ENCODE peak calls at places on chromosomes 16 and 17, in eight cellular contexts. One of them, this sample, is unnamed.

GRCh38 chr16:81900456-81900855 is 110.8 kb downstream of the SDR42E1 start:
- DNase-seq in fibroblast of lung: no peak
- DNase-seq in iPS DF 6.9: no peak
- DNase-seq in lung: no peak
- DNase-seq in cardiac muscle cell: no peak
- DNase-seq in ascending aorta: no peak
- DNase-seq in H9: no peak
- DNase-seq in CD4-positive, alpha-beta T cell: no peak
- DNase-seq in this sample: no peak

GRCh38 chr17:61799812-61800484 is 63.4 kb downstream of the BRIP1 start:
- DNase-seq in fibroblast of lung: no peak
- DNase-seq in iPS DF 6.9: no peak
- DNase-seq in lung: no peak
- DNase-seq in cardiac muscle cell: no peak
- DNase-seq in ascending aorta: no peak
- DNase-seq in H9: no peak
- DNase-seq in CD4-positive, alpha-beta T cell: no peak
- DNase-seq in this sample: no peak

GRCh38 chr16:21704733-21705132 is 41.0 kb downstream of the OTOA start:
- DNase-seq in fibroblast of lung: no peak
- DNase-seq in iPS DF 6.9: no peak
- DNase-seq in lung: no peak
- DNase-seq in cardiac muscle cell: no peak
- DNase-seq in ascending aorta: no peak
- DNase-seq in H9: no peak
- DNase-seq in CD4-positive, alpha-beta T cell: no peak
- DNase-seq in this sample: no peak

GRCh38 chr16:2532494-2533141 is 1.4 kb upstream of the CEMP1 start:
- DNase-seq in fibroblast of lung: peak; percentile 39
- DNase-seq in iPS DF 6.9: no peak
- DNase-seq in lung: peak; percentile 83
- DNase-seq in cardiac muscle cell: peak; percentile 64
- DNase-seq in ascending aorta: peak; percentile 85
- DNase-seq in H9: peak; percentile 88
- DNase-seq in CD4-positive, alpha-beta T cell: no peak
- DNase-seq in this sample: peak; percentile 87

GRCh38 chr16:15404792-15405191 is 9.2 kb downstream of the MPV17L start:
- DNase-seq in fibroblast of lung: no peak
- DNase-seq in iPS DF 6.9: no peak
- DNase-seq in lung: no peak
- DNase-seq in cardiac muscle cell: no peak
- DNase-seq in ascending aorta: peak; percentile 66
- DNase-seq in H9: no peak
- DNase-seq in CD4-positive, alpha-beta T cell: no peak
- DNase-seq in this sample: peak; percentile 65

GRCh38 chr16:67278773-67279295 is 498 bp upstream of the PLEKHG4 start:
- DNase-seq in fibroblast of lung: no peak
- DNase-seq in iPS DF 6.9: no peak
- DNase-seq in lung: no peak
- DNase-seq in cardiac muscle cell: no peak
- DNase-seq in ascending aorta: no peak
- DNase-seq in H9: peak; percentile 53
- DNase-seq in CD4-positive, alpha-beta T cell: peak; percentile 26
- DNase-seq in this sample: no peak

GRCh38 chr16:2511128-2511785 is 2.5 kb upstream of the ATP6V0C start:
- DNase-seq in fibroblast of lung: peak; percentile 61
- DNase-seq in iPS DF 6.9: no peak
- DNase-seq in lung: peak; percentile 51
- DNase-seq in cardiac muscle cell: no peak
- DNase-seq in ascending aorta: peak; percentile 86
- DNase-seq in H9: peak; percentile 57
- DNase-seq in CD4-positive, alpha-beta T cell: no peak
- DNase-seq in this sample: peak; percentile 80

GRCh38 chr17:48678141-48678971 is 44.0 kb downstream of the PRAC1 start:
- DNase-seq in fibroblast of lung: peak; percentile 16
- DNase-seq in iPS DF 6.9: peak; percentile 54
- DNase-seq in lung: peak; percentile 49
- DNase-seq in cardiac muscle cell: peak; percentile 80
- DNase-seq in ascending aorta: peak; percentile 74
- DNase-seq in H9: peak; percentile 95
- DNase-seq in CD4-positive, alpha-beta T cell: peak; percentile 57
- DNase-seq in this sample: peak; percentile 29

GRCh38 chr17:58611331-58611730 is 80.5 kb downstream of the TEX14 start:
- DNase-seq in fibroblast of lung: peak; percentile 38
- DNase-seq in iPS DF 6.9: no peak
- DNase-seq in lung: no peak
- DNase-seq in cardiac muscle cell: no peak
- DNase-seq in ascending aorta: no peak
- DNase-seq in H9: no peak
- DNase-seq in CD4-positive, alpha-beta T cell: no peak
- DNase-seq in this sample: no peak

GRCh38 chr17:38724337-38724988 is 5.7 kb upstream of the CISD3 start:
- DNase-seq in fibroblast of lung: no peak
- DNase-seq in iPS DF 6.9: no peak
- DNase-seq in lung: no peak
- DNase-seq in cardiac muscle cell: no peak
- DNase-seq in ascending aorta: no peak
- DNase-seq in H9: no peak
- DNase-seq in CD4-positive, alpha-beta T cell: no peak
- DNase-seq in this sample: no peak

GRCh38 chr17:35337364-35337763 is 36.1 kb downstream of the SLFN11 start:
- DNase-seq in fibroblast of lung: no peak
- DNase-seq in iPS DF 6.9: no peak
- DNase-seq in lung: no peak
- DNase-seq in cardiac muscle cell: no peak
- DNase-seq in ascending aorta: no peak
- DNase-seq in H9: no peak
- DNase-seq in CD4-positive, alpha-beta T cell: no peak
- DNase-seq in this sample: no peak

GRCh38 chr16:89506791-89507191 is 1.4 kb upstream of the SPG7 start:
- DNase-seq in fibroblast of lung: peak; percentile 6
- DNase-seq in iPS DF 6.9: no peak
- DNase-seq in lung: no peak
- DNase-seq in cardiac muscle cell: no peak
- DNase-seq in ascending aorta: no peak
- DNase-seq in H9: no peak
- DNase-seq in CD4-positive, alpha-beta T cell: no peak
- DNase-seq in this sample: no peak

GRCh38 chr17:34673995-34674900 is 94.9 kb downstream of the TMEM132E start:
- DNase-seq in fibroblast of lung: no peak
- DNase-seq in iPS DF 6.9: no peak
- DNase-seq in lung: no peak
- DNase-seq in cardiac muscle cell: no peak
- DNase-seq in ascending aorta: no peak
- DNase-seq in H9: no peak
- DNase-seq in CD4-positive, alpha-beta T cell: no peak
- DNase-seq in this sample: no peak

GRCh38 chr16:47045459-47045858 is 72.0 kb upstream of the DNAJA2 start:
- DNase-seq in fibroblast of lung: peak; percentile 9
- DNase-seq in iPS DF 6.9: no peak
- DNase-seq in lung: no peak
- DNase-seq in cardiac muscle cell: no peak
- DNase-seq in ascending aorta: no peak
- DNase-seq in H9: no peak
- DNase-seq in CD4-positive, alpha-beta T cell: no peak
- DNase-seq in this sample: no peak

GRCh38 chr17:80487511-80487910 is 11.1 kb upstream of the NPTX1 start:
- DNase-seq in fibroblast of lung: no peak
- DNase-seq in iPS DF 6.9: no peak
- DNase-seq in lung: no peak
- DNase-seq in cardiac muscle cell: no peak
- DNase-seq in ascending aorta: no peak
- DNase-seq in H9: no peak
- DNase-seq in CD4-positive, alpha-beta T cell: no peak
- DNase-seq in this sample: no peak

GRCh38 chr17:80491478-80492342 is 15.3 kb upstream of the NPTX1 start:
- DNase-seq in fibroblast of lung: no peak
- DNase-seq in iPS DF 6.9: no peak
- DNase-seq in lung: no peak
- DNase-seq in cardiac muscle cell: no peak
- DNase-seq in ascending aorta: no peak
- DNase-seq in H9: peak; percentile 77
- DNase-seq in CD4-positive, alpha-beta T cell: no peak
- DNase-seq in this sample: no peak

GRCh38 chr17:80497726-80498241 is 21.4 kb upstream of the NPTX1 start:
- DNase-seq in fibroblast of lung: no peak
- DNase-seq in iPS DF 6.9: no peak
- DNase-seq in lung: no peak
- DNase-seq in cardiac muscle cell: no peak
- DNase-seq in ascending aorta: no peak
- DNase-seq in H9: no peak
- DNase-seq in CD4-positive, alpha-beta T cell: no peak
- DNase-seq in this sample: no peak

GRCh38 chr17:80494547-80494946 is 18.1 kb upstream of the NPTX1 start:
- DNase-seq in fibroblast of lung: no peak
- DNase-seq in iPS DF 6.9: no peak
- DNase-seq in lung: no peak
- DNase-seq in cardiac muscle cell: no peak
- DNase-seq in ascending aorta: no peak
- DNase-seq in H9: no peak
- DNase-seq in CD4-positive, alpha-beta T cell: no peak
- DNase-seq in this sample: no peak

GRCh38 chr17:80492343-80493136 is 16.1 kb upstream of the NPTX1 start:
- DNase-seq in fibroblast of lung: no peak
- DNase-seq in iPS DF 6.9: no peak
- DNase-seq in lung: no peak
- DNase-seq in cardiac muscle cell: no peak
- DNase-seq in ascending aorta: no peak
- DNase-seq in H9: peak; percentile 64
- DNase-seq in CD4-positive, alpha-beta T cell: no peak
- DNase-seq in this sample: no peak
- H3K27me3 ChIP-seq in fibroblast of lung: peaks cover 10% of the 10 kb centered on the region
- H3K27me3 ChIP-seq in iPS DF 6.9: no peaks in the 10 kb centered on the region
- H3K27me3 ChIP-seq in lung: no peaks in the 10 kb centered on the region
- H3K27me3 ChIP-seq in cardiac muscle cell: peaks cover 67% of the 10 kb centered on the region
- H3K27me3 ChIP-seq in ascending aorta: no peaks in the 10 kb centered on the region
- H3K27me3 ChIP-seq in H9: no peaks in the 10 kb centered on the region
- H3K27me3 ChIP-seq in CD4-positive, alpha-beta T cell: peaks cover 7% of the 10 kb centered on the region
- H3K27me3 ChIP-seq in this sample: peaks cover 64% of the 10 kb centered on the region

DNA sequence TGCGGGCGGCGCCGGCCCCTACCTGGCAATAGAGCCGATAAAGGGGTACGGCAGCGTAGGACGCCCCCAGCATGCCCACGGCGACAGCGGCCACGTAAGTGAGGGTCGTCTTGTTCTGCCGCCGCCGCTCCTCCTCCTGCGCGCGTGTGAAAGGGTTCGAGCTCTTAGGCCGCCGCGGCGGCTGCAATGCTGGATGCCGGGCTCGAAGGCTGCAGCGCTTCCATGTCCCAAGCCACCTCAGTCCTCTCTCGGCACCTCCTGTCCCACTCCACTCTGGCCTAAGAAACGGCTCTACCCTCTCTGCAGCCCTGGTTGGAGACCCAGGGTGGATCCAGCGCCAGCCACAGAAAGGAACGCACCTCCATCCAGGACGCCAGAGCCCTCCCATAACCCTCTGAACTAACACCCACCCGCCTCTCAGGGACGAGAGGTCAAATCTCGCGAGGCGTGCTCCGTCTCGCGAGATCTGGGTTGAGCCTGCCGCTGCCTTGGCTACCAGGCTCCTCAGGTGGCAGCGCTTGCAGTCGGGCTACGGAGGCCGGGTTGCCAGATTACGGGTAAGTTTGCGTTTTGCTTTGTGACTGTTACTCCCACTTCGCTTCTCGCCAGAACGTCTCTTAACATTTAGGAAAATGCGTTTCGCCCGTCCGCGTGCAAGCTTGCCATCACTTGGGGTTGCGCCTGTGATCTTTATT is at the start of the genes COX11 and STXBP4:
- DNase-seq in fibroblast of lung: peak; percentile 96
- DNase-seq in iPS DF 6.9: peak; percentile 93
- DNase-seq in lung: peak; percentile 95
- DNase-seq in cardiac muscle cell: peak; percentile 96
- DNase-seq in ascending aorta: peak; percentile 98
- DNase-seq in H9: peak; percentile 99
- DNase-seq in CD4-positive, alpha-beta T cell: peak; percentile 91
- DNase-seq in this sample: peak; percentile 98
- H3K27me3 ChIP-seq in fibroblast of lung: no peaks in the 10 kb centered on the region
- H3K27me3 ChIP-seq in iPS DF 6.9: no peaks in the 10 kb centered on the region
- H3K27me3 ChIP-seq in lung: no peaks in the 10 kb centered on the region
- H3K27me3 ChIP-seq in cardiac muscle cell: no peaks in the 10 kb centered on the region
- H3K27me3 ChIP-seq in ascending aorta: no peaks in the 10 kb centered on the region
- H3K27me3 ChIP-seq in H9: no peaks in the 10 kb centered on the region
- H3K27me3 ChIP-seq in CD4-positive, alpha-beta T cell: no peaks in the 10 kb centered on the region
- H3K27me3 ChIP-seq in this sample: no peaks in the 10 kb centered on the region

DNA sequence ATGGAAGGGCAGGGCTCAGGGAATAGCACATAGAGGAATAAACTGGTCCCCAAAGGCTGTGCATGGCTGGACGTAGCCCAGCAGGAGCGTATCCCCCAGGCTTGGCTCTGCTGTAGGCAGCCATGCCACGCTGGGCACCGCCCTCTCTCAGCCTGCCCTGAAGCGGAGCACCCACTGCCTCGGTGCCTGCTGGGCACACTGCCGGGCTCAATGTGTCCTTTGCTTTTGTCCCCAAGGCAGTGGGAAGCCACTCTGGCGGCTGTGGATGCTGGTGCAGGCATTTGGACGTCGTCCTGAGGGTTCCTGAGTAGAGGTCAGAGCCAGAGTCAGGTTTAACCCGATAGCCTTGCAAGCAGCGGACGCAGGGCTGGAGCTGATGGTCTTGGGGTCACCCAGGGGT is 141.0 kb downstream of the ENGASE start:
- DNase-seq in fibroblast of lung: no peak
- DNase-seq in iPS DF 6.9: no peak
- DNase-seq in lung: no peak
- DNase-seq in cardiac muscle cell: no peak
- DNase-seq in ascending aorta: no peak
- DNase-seq in H9: no peak
- DNase-seq in CD4-positive, alpha-beta T cell: no peak
- DNase-seq in this sample: no peak
- H3K27me3 ChIP-seq in fibroblast of lung: peaks cover 6% of the 10 kb centered on the region
- H3K27me3 ChIP-seq in iPS DF 6.9: no peaks in the 10 kb centered on the region
- H3K27me3 ChIP-seq in lung: peaks cover 3% of the 10 kb centered on the region
- H3K27me3 ChIP-seq in cardiac muscle cell: peaks cover 5% of the 10 kb centered on the region
- H3K27me3 ChIP-seq in ascending aorta: peaks cover 1% of the 10 kb centered on the region
- H3K27me3 ChIP-seq in H9: no peaks in the 10 kb centered on the region
- H3K27me3 ChIP-seq in CD4-positive, alpha-beta T cell: peaks cover 35% of the 10 kb centered on the region
- H3K27me3 ChIP-seq in this sample: no peaks in the 10 kb centered on the region

DNA sequence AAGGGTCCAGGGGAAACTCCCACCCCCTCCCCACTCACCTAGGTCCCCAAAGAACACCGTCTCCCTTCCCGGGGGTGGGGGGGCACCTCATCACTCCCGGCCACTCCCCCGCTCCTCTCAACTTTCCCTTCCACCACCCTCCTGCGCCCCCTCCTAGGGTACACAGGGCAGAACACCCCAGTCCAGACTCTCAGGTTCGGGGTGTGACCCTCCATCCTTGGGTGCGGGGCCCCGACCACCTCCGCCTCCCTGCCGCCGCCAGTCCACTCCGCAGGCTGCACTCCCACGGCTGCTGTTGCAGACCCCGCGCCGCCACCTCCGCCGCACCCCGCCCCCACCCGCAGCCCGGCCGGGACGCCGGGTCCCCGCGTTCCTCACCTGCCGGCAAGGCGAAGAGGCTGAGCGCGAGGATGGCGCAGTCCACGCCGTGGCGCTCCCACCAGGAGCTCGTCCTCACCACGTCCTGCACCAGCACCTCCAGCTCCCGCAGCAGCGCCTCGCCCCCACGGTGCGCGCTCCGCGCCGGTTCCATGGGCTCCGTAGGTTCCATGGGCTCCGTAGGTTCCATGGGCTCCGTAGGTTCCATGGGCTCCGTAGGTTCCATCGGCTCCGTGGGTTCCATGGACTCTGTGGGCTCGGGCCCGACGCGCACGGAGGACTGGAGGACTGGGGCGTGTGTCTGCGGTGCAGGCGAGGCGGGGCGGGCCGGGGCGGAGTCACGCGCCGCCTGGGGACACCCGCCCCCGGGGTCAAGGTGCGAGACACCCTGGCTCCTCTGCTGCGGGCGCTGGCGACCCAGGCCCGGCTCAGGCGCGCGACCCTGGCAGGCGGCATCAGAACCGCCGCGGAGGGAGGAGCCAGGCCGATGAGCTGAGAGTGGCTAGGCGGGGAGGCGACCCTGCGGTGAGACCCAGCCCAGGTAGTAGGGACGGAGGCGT is at the start of gene FADS6:
- DNase-seq in fibroblast of lung: no peak
- DNase-seq in iPS DF 6.9: no peak
- DNase-seq in lung: no peak
- DNase-seq in cardiac muscle cell: no peak
- DNase-seq in ascending aorta: no peak
- DNase-seq in H9: no peak
- DNase-seq in CD4-positive, alpha-beta T cell: no peak
- DNase-seq in this sample: no peak
- H3K27me3 ChIP-seq in fibroblast of lung: peaks cover 34% of the 10 kb centered on the region
- H3K27me3 ChIP-seq in iPS DF 6.9: peaks cover 20% of the 10 kb centered on the region
- H3K27me3 ChIP-seq in lung: peaks cover 4% of the 10 kb centered on the region
- H3K27me3 ChIP-seq in cardiac muscle cell: peaks cover 37% of the 10 kb centered on the region
- H3K27me3 ChIP-seq in ascending aorta: peaks cover 12% of the 10 kb centered on the region
- H3K27me3 ChIP-seq in H9: peaks cover 27% of the 10 kb centered on the region
- H3K27me3 ChIP-seq in CD4-positive, alpha-beta T cell: peaks cover 34% of the 10 kb centered on the region
- H3K27me3 ChIP-seq in this sample: no peaks in the 10 kb centered on the region